ENCODE peak calls at places on chromosomes 11 and 22, in six cellular contexts. K is HAP-1; J is CD8-positive, alpha-beta T cell; H is HepG2; S is thoracic aorta; Q is cardiac muscle cell. L is an unnamed sample.

GRCh38 chr22:27108425-27109114 is 451.2 kb downstream of the MIAT start:
- DNase-seq in K (no peak), J (no peak), H (no peak), S (no peak), Q (no peak), L (no peak)

GRCh38 chr11:113806403-113806802 is 26.8 kb downstream of the CLDN25 start:
- DNase-seq in K (peak; percentile 72), J (no peak), H (peak; percentile 64), S (no peak), Q (peak; percentile 54), L (peak; percentile 77)

GRCh38 chr22:17230239-17230638 is 11.0 kb upstream of the ADA2 start:
- DNase-seq in K (no peak), J (no peak), H (no peak), S (no peak), Q (no peak), L (no peak)

GRCh38 chr11:128469220-128469619 is 118.1 kb downstream of the ETS1 start:
- DNase-seq in K (no peak), J (no peak), H (no peak), S (no peak), Q (no peak), L (no peak)

GRCh38 chr11:93740031-93740801 is 1.1 kb downstream of the TAF1D start:
- DNase-seq in K (peak; percentile 49), J (peak; percentile 18), H (peak; percentile 75), S (no peak), Q (peak; percentile 20), L (peak; percentile 80)

GRCh38 chr22:20548806-20549205 is 41.4 kb downstream of the MED15 start:
- DNase-seq in K (no peak), J (no peak), H (no peak), S (no peak), Q (no peak), L (no peak)

GRCh38 chr22:19520007-19520406 is 4.2 kb downstream of the CLDN5 start:
- DNase-seq in K (no peak), J (no peak), H (no peak), S (no peak), Q (no peak), L (no peak)

GRCh38 chr22:23207786-23208325 is 27.5 kb downstream of the BCR start:
- DNase-seq in K (no peak), J (no peak), H (no peak), S (no peak), Q (no peak), L (no peak)

GRCh38 chr11:126422446-126422845 is 67.0 kb downstream of the ST3GAL4 start:
- DNase-seq in K (no peak), J (no peak), H (no peak), S (no peak), Q (no peak), L (no peak)

GRCh38 chr11:92828576-92828975 is 140.9 kb upstream of the MTNR1B start:
- DNase-seq in K (no peak), J (no peak), H (no peak), S (no peak), Q (peak; percentile 44), L (no peak)

GRCh38 chr11:60625262-60625661 is 74.2 kb upstream of the MS4A8 start:
- DNase-seq in K (peak; percentile 52), J (no peak), H (peak; percentile 22), S (no peak), Q (peak; percentile 39), L (peak; percentile 42)

GRCh38 chr22:35568751-35569725 is 28.4 kb downstream of the RASD2 start:
- DNase-seq in K (no peak), J (no peak), H (no peak), S (no peak), Q (no peak), L (no peak)

GRCh38 chr11:31779268-31779879 is 31.7 kb downstream of the PAX6 start:
- DNase-seq in K (no peak), J (no peak), H (no peak), S (no peak), Q (no peak), L (no peak)

GRCh38 chr11:91730620-91731019 is 494.0 kb upstream of the FAT3 start:
- DNase-seq in K (no peak), J (no peak), H (no peak), S (no peak), Q (no peak), L (peak; percentile 20)

GRCh38 chr22:21591695-21592094 is 24.2 kb downstream of the UBE2L3 start:
- DNase-seq in K (no peak), J (no peak), H (no peak), S (peak; percentile 18), Q (no peak), L (no peak)

GRCh38 chr22:32203181-32204105 is 1.4 kb downstream of the RFPL2 start:
- DNase-seq in K (no peak), J (no peak), H (no peak), S (no peak), Q (no peak), L (no peak)

GRCh38 chr22:46673205-46673604 is 53.0 kb downstream of the GRAMD4 start:
- DNase-seq in K (no peak), J (no peak), H (no peak), S (no peak), Q (no peak), L (no peak)

GRCh38 chr11:79173615-79174014 is 267.2 kb downstream of the TENM4 start:
- DNase-seq in K (peak; percentile 23), J (no peak), H (no peak), S (no peak), Q (peak; percentile 28), L (no peak)

GRCh38 chr22:49689255-49689770 is 138.4 kb downstream of the BRD1 start:
- DNase-seq in K (no peak), J (no peak), H (no peak), S (no peak), Q (no peak), L (no peak)

GRCh38 chr11:113593698-113594308 is 112.3 kb downstream of the TMPRSS5 start:
- DNase-seq in K (no peak), J (no peak), H (no peak), S (no peak), Q (no peak), L (no peak)

GRCh38 chr22:45775569-45776312 is 104.1 kb downstream of the ATXN10 start:
- DNase-seq in K (no peak), J (no peak), H (no peak), S (no peak), Q (no peak), L (no peak)

GRCh38 chr22:45083659-45084305 is 74.0 kb upstream of the PHF21B start:
- DNase-seq in K (no peak), J (no peak), H (no peak), S (no peak), Q (no peak), L (no peak)

GRCh38 chr22:45330548-45330947 is 20.8 kb downstream of the FAM118A start:
- DNase-seq in K (no peak), J (no peak), H (no peak), S (no peak), Q (no peak), L (no peak)

DNA sequence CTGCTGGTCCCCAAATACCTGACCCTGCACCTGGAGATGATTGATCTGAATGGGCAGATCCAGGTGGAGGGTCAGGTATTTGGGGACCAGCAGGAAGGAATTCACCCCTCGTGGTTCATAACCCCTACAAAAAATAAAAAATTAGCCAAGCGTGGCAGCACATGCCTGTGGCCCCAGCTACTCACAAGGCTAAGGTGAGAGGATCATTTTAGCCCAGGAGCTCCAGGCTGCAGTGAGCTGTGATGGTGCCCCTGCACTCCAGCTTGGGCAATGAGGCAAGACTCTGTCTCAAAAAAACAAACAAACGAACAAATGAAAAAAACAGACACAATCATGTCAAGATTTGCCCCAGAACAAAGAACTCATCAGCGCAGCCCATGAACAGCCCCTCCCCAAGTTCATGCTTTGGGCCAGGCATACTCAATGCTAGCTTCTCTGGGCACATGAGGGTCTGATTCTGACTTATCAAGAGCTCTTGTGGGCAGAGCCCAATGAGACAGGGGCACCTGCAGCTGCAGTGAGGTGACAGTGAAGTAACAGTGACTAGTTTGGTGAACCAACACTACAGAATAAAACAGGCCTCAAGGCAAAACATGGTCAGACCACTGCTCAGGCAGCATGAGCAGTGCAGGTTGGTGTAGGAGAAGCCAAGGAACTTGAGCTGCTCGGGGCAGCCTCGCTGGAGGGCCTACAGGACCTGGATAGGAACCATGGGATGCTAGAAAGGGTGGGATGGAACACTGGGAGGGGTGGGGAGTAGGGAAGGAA is 10.2 kb upstream of the FCHSD2 start:
- DNase-seq in K (no peak), J (no peak), H (no peak), S (no peak), Q (no peak), L (no peak)
- H3K4me1 ChIP-seq in K (no peaks in the 10 kb centered on the region), J (peaks cover 48% of the 10 kb centered on the region), H (peaks cover 91% of the 10 kb centered on the region), S (peaks cover 41% of the 10 kb centered on the region), Q (peaks cover 27% of the 10 kb centered on the region), L (peaks cover 11% of the 10 kb centered on the region)

GRCh38 chr22:29570456-29570855 is 10.5 kb downstream of the NIPSNAP1 start:
- DNase-seq in K (no peak), J (no peak), H (no peak), S (no peak), Q (no peak), L (no peak)
- H3K4me1 ChIP-seq in K (no peaks in the 10 kb centered on the region), J (no peaks in the 10 kb centered on the region), H (peaks cover 70% of the 10 kb centered on the region), S (no peaks in the 10 kb centered on the region), Q (no peaks in the 10 kb centered on the region), L (peaks cover 42% of the 10 kb centered on the region)

DNA sequence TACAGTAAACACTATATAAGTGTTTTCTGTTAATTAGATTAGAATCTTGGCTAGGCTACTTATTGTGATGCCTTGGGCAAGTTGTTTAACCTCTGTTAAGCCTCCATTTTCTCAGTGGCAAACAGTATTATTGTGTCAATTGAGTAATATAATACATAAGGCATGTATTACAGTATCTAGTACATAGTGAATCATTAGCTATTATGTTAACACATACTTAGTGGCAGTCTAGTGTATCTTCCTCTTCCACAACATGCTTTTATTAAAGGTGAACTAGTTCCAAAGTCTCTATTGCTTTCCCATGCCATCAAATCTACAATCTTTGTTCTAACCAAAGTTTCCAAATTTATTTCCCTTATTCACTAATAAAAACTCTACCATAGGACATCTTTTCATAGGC is 200.9 kb downstream of the SOX6 start:
- DNase-seq in K (no peak), J (no peak), H (peak; percentile 28), S (no peak), Q (no peak), L (no peak)
- H3K4me1 ChIP-seq in K (no peaks in the 10 kb centered on the region), J (no peaks in the 10 kb centered on the region), H (peaks cover 58% of the 10 kb centered on the region), S (no peaks in the 10 kb centered on the region), Q (peaks cover 8% of the 10 kb centered on the region), L (peaks cover 51% of the 10 kb centered on the region)

GRCh38 chr11:27228232-27228631 is 134.8 kb downstream of the CCDC34 start:
- DNase-seq in K (no peak), J (no peak), H (no peak), S (no peak), Q (no peak), L (no peak)

GRCh38 chr11:27230175-27230565 is 132.8 kb downstream of the CCDC34 start:
- DNase-seq in K (no peak), J (no peak), H (no peak), S (no peak), Q (no peak), L (no peak)

GRCh38 chr11:27227744-27228143 is 135.3 kb downstream of the CCDC34 start:
- DNase-seq in K (no peak), J (no peak), H (no peak), S (no peak), Q (no peak), L (no peak)

GRCh38 chr11:27229511-27230174 is 133.4 kb downstream of the CCDC34 start:
- DNase-seq in K (no peak), J (no peak), H (no peak), S (no peak), Q (no peak), L (no peak)

DNA sequence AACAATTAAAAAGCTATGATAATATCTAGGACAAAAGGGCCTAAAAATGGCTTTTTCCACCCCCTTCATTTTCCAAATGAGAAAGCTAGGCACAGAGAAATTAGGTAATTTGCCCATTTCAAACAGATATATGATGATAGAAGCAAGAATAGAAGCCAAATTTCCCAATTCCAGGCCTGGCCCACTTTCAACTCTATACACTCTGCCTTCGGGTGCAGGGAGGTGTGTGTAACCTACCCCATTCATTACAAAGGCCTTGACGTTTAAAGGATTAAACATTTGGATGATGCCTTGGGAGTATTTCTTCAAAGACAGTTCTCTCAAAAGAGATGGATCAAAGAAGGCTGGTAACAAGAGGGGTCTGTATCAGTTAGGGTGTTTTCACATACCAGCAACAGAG is 134.1 kb downstream of the CCDC34 start:
- DNase-seq in K (peak; percentile 18), J (no peak), H (no peak), S (no peak), Q (no peak), L (no peak)
- H3K4me1 ChIP-seq in K (peaks cover 25% of the 10 kb centered on the region), J (no peaks in the 10 kb centered on the region), H (peaks cover 9% of the 10 kb centered on the region), S (peaks cover 7% of the 10 kb centered on the region), Q (no peaks in the 10 kb centered on the region), L (peaks cover 7% of the 10 kb centered on the region)

L was measured in Caco-2.